ENCODE peak calls at places on chromosome 7, in four cellular contexts. One of them, this sample, is unnamed.

GRCh38 chr7:32427769-32428291 is 62.4 kb downstream of the LSM5 start:
- DNase-seq in NCI-H1105 treated with DMSO at 0.1 percent for 48 hours: peak
- DNase-seq in BE2C: peak
- DNase-seq in HT1080: peak
- DNase-seq in this sample: peak

GRCh38 chr7:25014735-25015134 is 34.8 kb upstream of the OSBPL3 start:
- DNase-seq in NCI-H1105 treated with DMSO at 0.1 percent for 48 hours: no peak
- DNase-seq in BE2C: no peak
- DNase-seq in HT1080: peak
- DNase-seq in this sample: no peak

GRCh38 chr7:149422065-149422913 is 38.6 kb downstream of the ZNF777 start:
- DNase-seq in NCI-H1105 treated with DMSO at 0.1 percent for 48 hours: peak
- DNase-seq in BE2C: peak
- DNase-seq in HT1080: peak
- DNase-seq in this sample: peak

GRCh38 chr7:8159595-8159994 is 102.4 kb downstream of the ICA1 start:
- DNase-seq in NCI-H1105 treated with DMSO at 0.1 percent for 48 hours: no peak
- DNase-seq in BE2C: no peak
- DNase-seq in HT1080: no peak
- DNase-seq in this sample: no peak

GRCh38 chr7:91080351-91080750 is 183.9 kb upstream of the FZD1 start:
- DNase-seq in NCI-H1105 treated with DMSO at 0.1 percent for 48 hours: no peak
- DNase-seq in BE2C: no peak
- DNase-seq in HT1080: no peak
- DNase-seq in this sample: no peak

GRCh38 chr7:11742496-11742895 is 89.5 kb downstream of the THSD7A start:
- DNase-seq in NCI-H1105 treated with DMSO at 0.1 percent for 48 hours: peak
- DNase-seq in BE2C: no peak
- DNase-seq in HT1080: no peak
- DNase-seq in this sample: no peak

GRCh38 chr7:39838326-39838725 is 111.7 kb upstream of the CDK13 start:
- DNase-seq in NCI-H1105 treated with DMSO at 0.1 percent for 48 hours: peak
- DNase-seq in BE2C: no peak
- DNase-seq in HT1080: peak
- DNase-seq in this sample: no peak

GRCh38 chr7:116577320-116577871 is 52.6 kb downstream of the CAV1 start:
- DNase-seq in NCI-H1105 treated with DMSO at 0.1 percent for 48 hours: no peak
- DNase-seq in BE2C: no peak
- DNase-seq in HT1080: no peak
- DNase-seq in this sample: peak

GRCh38 chr7:97133166-97133565 is 15.7 kb downstream of the SDHAF3 start:
- DNase-seq in NCI-H1105 treated with DMSO at 0.1 percent for 48 hours: no peak
- DNase-seq in BE2C: no peak
- DNase-seq in HT1080: no peak
- DNase-seq in this sample: no peak

GRCh38 chr7:139987691-139988516 is 74.8 kb downstream of the PARP12 start:
- DNase-seq in NCI-H1105 treated with DMSO at 0.1 percent for 48 hours: no peak
- DNase-seq in BE2C: no peak
- DNase-seq in HT1080: no peak
- DNase-seq in this sample: no peak

GRCh38 chr7:107754642-107755041 is 10.7 kb downstream of the CBLL1 start:
- DNase-seq in NCI-H1105 treated with DMSO at 0.1 percent for 48 hours: no peak
- DNase-seq in BE2C: no peak
- DNase-seq in HT1080: no peak
- DNase-seq in this sample: no peak

GRCh38 chr7:151249034-151249731 is 689 bp upstream of the SMARCD3 start:
- DNase-seq in NCI-H1105 treated with DMSO at 0.1 percent for 48 hours: peak
- DNase-seq in BE2C: peak
- DNase-seq in HT1080: no peak
- DNase-seq in this sample: peak

GRCh38 chr7:74173074-74173473 is 1.1 kb upstream of the EIF4H start:
- DNase-seq in NCI-H1105 treated with DMSO at 0.1 percent for 48 hours: peak
- DNase-seq in BE2C: peak
- DNase-seq in HT1080: no peak
- DNase-seq in this sample: no peak

GRCh38 chr7:155206286-155207020 is 91.2 kb upstream of the INSIG1 start:
- DNase-seq in NCI-H1105 treated with DMSO at 0.1 percent for 48 hours: no peak
- DNase-seq in BE2C: no peak
- DNase-seq in HT1080: peak
- DNase-seq in this sample: peak

GRCh38 chr7:45924283-45924682 is 3.2 kb upstream of the IGFBP3 start:
- DNase-seq in NCI-H1105 treated with DMSO at 0.1 percent for 48 hours: no peak
- DNase-seq in BE2C: no peak
- DNase-seq in HT1080: peak
- DNase-seq in this sample: no peak

GRCh38 chr7:10973942-10974716 is 457 bp downstream of the PHF14 start:
- DNase-seq in NCI-H1105 treated with DMSO at 0.1 percent for 48 hours: peak
- DNase-seq in BE2C: peak
- DNase-seq in HT1080: peak
- DNase-seq in this sample: no peak

GRCh38 chr7:155208681-155209477 is 88.8 kb upstream of the INSIG1 start:
- DNase-seq in NCI-H1105 treated with DMSO at 0.1 percent for 48 hours: no peak
- DNase-seq in BE2C: no peak
- DNase-seq in HT1080: peak
- DNase-seq in this sample: peak

GRCh38 chr7:44320794-44321371 is 4.5 kb downstream of the CAMK2B start:
- DNase-seq in NCI-H1105 treated with DMSO at 0.1 percent for 48 hours: no peak
- DNase-seq in BE2C: no peak
- DNase-seq in HT1080: no peak
- DNase-seq in this sample: no peak

GRCh38 chr7:140349172-140349771 is 49.1 kb downstream of the SLC37A3 start:
- DNase-seq in NCI-H1105 treated with DMSO at 0.1 percent for 48 hours: no peak
- DNase-seq in BE2C: peak
- DNase-seq in HT1080: no peak
- DNase-seq in this sample: no peak

GRCh38 chr7:33850768-33851167 is 54.6 kb upstream of the BMPER start:
- DNase-seq in NCI-H1105 treated with DMSO at 0.1 percent for 48 hours: no peak
- DNase-seq in BE2C: no peak
- DNase-seq in HT1080: no peak
- DNase-seq in this sample: no peak

GRCh38 chr7:53383131-53383530 is 347.7 kb downstream of the POM121L12 start:
- DNase-seq in NCI-H1105 treated with DMSO at 0.1 percent for 48 hours: no peak
- DNase-seq in BE2C: no peak
- DNase-seq in HT1080: peak
- DNase-seq in this sample: no peak

GRCh38 chr7:16675277-16675676 is 29.3 kb downstream of the BZW2 start:
- DNase-seq in NCI-H1105 treated with DMSO at 0.1 percent for 48 hours: no peak
- DNase-seq in BE2C: no peak
- DNase-seq in HT1080: no peak
- DNase-seq in this sample: no peak

GRCh38 chr7:101696-102376 is 90.5 kb upstream of the FAM20C start:
- DNase-seq in NCI-H1105 treated with DMSO at 0.1 percent for 48 hours: no peak
- DNase-seq in BE2C: no peak
- DNase-seq in HT1080: peak
- DNase-seq in this sample: no peak

GRCh38 chr7:132065193-132065972 is 509.0 kb upstream of the PODXL start:
- DNase-seq in NCI-H1105 treated with DMSO at 0.1 percent for 48 hours: no peak
- DNase-seq in BE2C: peak
- DNase-seq in HT1080: peak
- DNase-seq in this sample: no peak

GRCh38 chr7:39746162-39746782 is 122.9 kb downstream of the RALA start:
- DNase-seq in NCI-H1105 treated with DMSO at 0.1 percent for 48 hours: peak
- DNase-seq in BE2C: peak
- DNase-seq in HT1080: peak
- DNase-seq in this sample: peak

GRCh38 chr7:151987748-151988529 is 31.7 kb downstream of the GALNTL5 start:
- DNase-seq in NCI-H1105 treated with DMSO at 0.1 percent for 48 hours: no peak
- DNase-seq in BE2C: no peak
- DNase-seq in HT1080: peak
- DNase-seq in this sample: no peak

GRCh38 chr7:78435355-78435754 is 636.8 kb downstream of the PHTF2 start:
- DNase-seq in NCI-H1105 treated with DMSO at 0.1 percent for 48 hours: no peak
- DNase-seq in BE2C: no peak
- DNase-seq in HT1080: no peak
- DNase-seq in this sample: no peak

GRCh38 chr7:147650991-147651390 is 939.6 kb upstream of the C7orf33 start:
- DNase-seq in NCI-H1105 treated with DMSO at 0.1 percent for 48 hours: no peak
- DNase-seq in BE2C: no peak
- DNase-seq in HT1080: no peak
- DNase-seq in this sample: no peak

GRCh38 chr7:99123571-99124033 is 20.3 kb downstream of the SMURF1 start:
- DNase-seq in NCI-H1105 treated with DMSO at 0.1 percent for 48 hours: no peak
- DNase-seq in BE2C: no peak
- DNase-seq in HT1080: no peak
- DNase-seq in this sample: no peak

GRCh38 chr7:29485376-29486190 is 78.1 kb upstream of the PRR15 start:
- DNase-seq in NCI-H1105 treated with DMSO at 0.1 percent for 48 hours: peak
- DNase-seq in BE2C: no peak
- DNase-seq in HT1080: no peak
- DNase-seq in this sample: no peak

GRCh38 chr7:156533420-156533819 is 107.2 kb upstream of the RNF32 start:
- DNase-seq in NCI-H1105 treated with DMSO at 0.1 percent for 48 hours: no peak
- DNase-seq in BE2C: no peak
- DNase-seq in HT1080: no peak
- DNase-seq in this sample: no peak

GRCh38 chr7:117072620-117073118 is 119.4 kb downstream of the ST7 start:
- DNase-seq in NCI-H1105 treated with DMSO at 0.1 percent for 48 hours: peak
- DNase-seq in BE2C: peak
- DNase-seq in HT1080: no peak
- DNase-seq in this sample: no peak

GRCh38 chr7:143069912-143070500 is 17.9 kb downstream of the OR6V1 start:
- DNase-seq in NCI-H1105 treated with DMSO at 0.1 percent for 48 hours: no peak
- DNase-seq in BE2C: no peak
- DNase-seq in HT1080: no peak
- DNase-seq in this sample: no peak

GRCh38 chr7:23396222-23396621 is 74.1 kb downstream of the IGF2BP3 start:
- DNase-seq in NCI-H1105 treated with DMSO at 0.1 percent for 48 hours: no peak
- DNase-seq in BE2C: no peak
- DNase-seq in HT1080: no peak
- DNase-seq in this sample: no peak

GRCh38 chr7:142795339-142795863 is 24.6 kb downstream of the PRSS2 start:
- DNase-seq in NCI-H1105 treated with DMSO at 0.1 percent for 48 hours: no peak
- DNase-seq in BE2C: no peak
- DNase-seq in HT1080: peak
- DNase-seq in this sample: peak

GRCh38 chr7:92788559-92789183 is 47.7 kb downstream of the CDK6 start:
- DNase-seq in NCI-H1105 treated with DMSO at 0.1 percent for 48 hours: no peak
- DNase-seq in BE2C: no peak
- DNase-seq in HT1080: no peak
- DNase-seq in this sample: no peak

GRCh38 chr7:139931190-139932007 is 102.3 kb downstream of the TBXAS1 start:
- DNase-seq in NCI-H1105 treated with DMSO at 0.1 percent for 48 hours: no peak
- DNase-seq in BE2C: no peak
- DNase-seq in HT1080: no peak
- DNase-seq in this sample: no peak

GRCh38 chr7:79452495-79453265 is 787 bp downstream of the MAGI2 start:
- DNase-seq in NCI-H1105 treated with DMSO at 0.1 percent for 48 hours: peak
- DNase-seq in BE2C: peak
- DNase-seq in HT1080: peak
- DNase-seq in this sample: no peak